ENCODE peak calls at places on chromosomes 6 and 20, in four cellular contexts. P is brain microvascular endothelial cell, H is CD14-positive monocyte, Z is non-pigmented ciliary epithelial cell. Q is an unnamed sample.

GRCh38 chr20:38272961-38273360 is 12.4 kb upstream of the KIAA1755 start:
- DNase-seq in P (peak), H (no peak), Z (no peak), Q (peak)

GRCh38 chr20:59042151-59042795 is at the start of gene PRELID3B:
- DNase-seq in P (no peak), H (no peak), Z (no peak), Q (peak)

GRCh38 chr6:52675372-52675771 is 4.5 kb downstream of the TMEM14A start:
- DNase-seq in P (no peak), H (no peak), Z (no peak), Q (no peak)

GRCh38 chr20:40955326-40955725 is 73.3 kb upstream of the TOP1 start:
- DNase-seq in P (no peak), H (no peak), Z (no peak), Q (no peak)

GRCh38 chr6:24458937-24459336 is 30.4 kb downstream of the GPLD1 start:
- DNase-seq in P (no peak), H (no peak), Z (no peak), Q (no peak)

GRCh38 chr6:51598171-51598570 is 489.2 kb downstream of the PKHD1 start:
- DNase-seq in P (no peak), H (no peak), Z (no peak), Q (no peak)

GRCh38 chr20:43857127-43857526 is 57.5 kb upstream of the TOX2 start:
- DNase-seq in P (no peak), H (no peak), Z (no peak), Q (no peak)

GRCh38 chr6:138410972-138411667 is 7.1 kb downstream of the HEBP2 start:
- DNase-seq in P (peak), H (no peak), Z (peak), Q (peak)

GRCh38 chr20:38727602-38728236 is 3.4 kb downstream of the SLC32A1 start:
- DNase-seq in P (no peak), H (no peak), Z (no peak), Q (no peak)

GRCh38 chr6:57072108-57072507 is 17.9 kb upstream of the ZNF451 start:
- DNase-seq in P (no peak), H (no peak), Z (no peak), Q (no peak)

GRCh38 chr6:36399970-36400369 is 12.5 kb upstream of the ETV7 start:
- DNase-seq in P (no peak), H (no peak), Z (no peak), Q (no peak)

GRCh38 chr20:25249198-25249931 is 1.5 kb downstream of the PYGB start:
- DNase-seq in P (no peak), H (no peak), Z (no peak), Q (peak)

GRCh38 chr6:14874975-14875677 is 370.7 kb upstream of the JARID2 start:
- DNase-seq in P (no peak), H (no peak), Z (no peak), Q (no peak)

GRCh38 chr6:81761197-81761596 is 8.7 kb upstream of the TENT5A start:
- DNase-seq in P (no peak), H (no peak), Z (no peak), Q (peak)

GRCh38 chr6:140623498-140623897 is 1249.0 kb upstream of the CITED2 start:
- DNase-seq in P (peak), H (no peak), Z (peak), Q (peak)

GRCh38 chr6:165880721-165881120 is 217.7 kb upstream of the PDE10A start:
- DNase-seq in P (no peak), H (no peak), Z (no peak), Q (no peak)

GRCh38 chr6:167058261-167058660 is 59.1 kb downstream of the CEP43 start:
- DNase-seq in P (no peak), H (no peak), Z (no peak), Q (no peak)

GRCh38 chr6:136532030-136532429 is 18.2 kb downstream of the MAP7 start:
- DNase-seq in P (no peak), H (no peak), Z (no peak), Q (no peak)

GRCh38 chr6:14354919-14355572 is 237.5 kb downstream of the CD83 start:
- DNase-seq in P (peak), H (peak), Z (peak), Q (no peak)

GRCh38 chr6:166512567-166512966 is 73.9 kb downstream of the RAMACL start:
- DNase-seq in P (no peak), H (no peak), Z (no peak), Q (no peak)

GRCh38 chr6:51813904-51814303 is 273.5 kb downstream of the PKHD1 start:
- DNase-seq in P (no peak), H (no peak), Z (no peak), Q (no peak)

GRCh38 chr6:112037783-112038216 is 16.1 kb upstream of the CCN6 start:
- DNase-seq in P (peak), H (peak), Z (peak), Q (peak)

GRCh38 chr20:34074101-34074760 is 37.8 kb downstream of the EIF2S2 start:
- DNase-seq in P (no peak), H (no peak), Z (no peak), Q (no peak)

GRCh38 chr6:163963205-163964120 is 548.9 kb downstream of the QKI start:
- DNase-seq in P (no peak), H (no peak), Z (no peak), Q (no peak)

GRCh38 chr20:6700563-6701328 is 66.7 kb upstream of the BMP2 start:
- DNase-seq in P (no peak), H (peak), Z (no peak), Q (peak)

GRCh38 chr6:102749210-102749971 is 1355.9 kb downstream of the GRIK2 start:
- DNase-seq in P (no peak), H (no peak), Z (no peak), Q (no peak)

GRCh38 chr6:127083231-127084015 is 35.0 kb upstream of the RSPO3 start:
- DNase-seq in P (no peak), H (no peak), Z (no peak), Q (no peak)

GRCh38 chr6:33684428-33684896 is 27.0 kb downstream of the UQCC2 start:
- DNase-seq in P (no peak), H (no peak), Z (no peak), Q (no peak)

GRCh38 chr6:116444092-116444491 is 17.1 kb upstream of the CALHM6 start:
- DNase-seq in P (peak), H (no peak), Z (no peak), Q (peak)

GRCh38 chr6:139480356-139480833 is 105.9 kb upstream of the CITED2 start:
- DNase-seq in P (no peak), H (no peak), Z (no peak), Q (no peak)

GRCh38 chr20:15045246-15045645 is 707.8 kb upstream of the FLRT3 start:
- DNase-seq in P (no peak), H (no peak), Z (no peak), Q (no peak)

GRCh38 chr6:142902636-142903053 is 42.3 kb downstream of the HIVEP2 start:
- DNase-seq in P (peak), H (peak), Z (peak), Q (peak)

GRCh38 chr6:170344631-170345576 is 38.3 kb downstream of the FAM120B start:
- DNase-seq in P (peak), H (no peak), Z (peak), Q (peak)

GRCh38 chr20:44572551-44573500 is 9.6 kb upstream of the PKIG start:
- DNase-seq in P (peak), H (no peak), Z (no peak), Q (peak)

GRCh38 chr20:50572922-50573777 is 63.0 kb downstream of the PTPN1 start:
- DNase-seq in P (no peak), H (no peak), Z (no peak), Q (peak)

GRCh38 chr20:48238326-48238725 is 453.0 kb upstream of the SULF2 start:
- DNase-seq in P (peak), H (no peak), Z (peak), Q (no peak)

GRCh38 chr6:156395276-156395675 is 381.9 kb upstream of the ARID1B start:
- DNase-seq in P (no peak), H (no peak), Z (no peak), Q (no peak)

GRCh38 chr20:51457281-51457932 is 85.1 kb downstream of the NFATC2 start:
- DNase-seq in P (peak), H (no peak), Z (no peak), Q (peak)

Q was measured in dermis blood vessel endothelial cell.